ENCODE peak calls at places on chromosome 4, in four cellular contexts. O is progenitor cell of endocrine pancreas, U is WTC11, V is left lung. S is an unnamed sample.

GRCh38 chr4:147583876-147584275 is 33.3 kb upstream of the TMEM184C start:
- DNase-seq in O (no peak), U (no peak), V (no peak), S (no peak)

GRCh38 chr4:33111106-33111505 is 2390.9 kb downstream of the PCDH7 start:
- DNase-seq in O (no peak), U (no peak), V (no peak), S (no peak)

GRCh38 chr4:157221895-157222763 is 1.6 kb downstream of the GRIA2 start:
- DNase-seq in O (peak), U (peak), V (no peak), S (no peak)

GRCh38 chr4:127687580-127687979 is 42.6 kb upstream of the SLC25A31 start:
- DNase-seq in O (no peak), U (no peak), V (no peak), S (no peak)

GRCh38 chr4:38669233-38669632 is 5.2 kb downstream of the KLF3 start:
- DNase-seq in O (no peak), U (no peak), V (no peak), S (no peak)

GRCh38 chr4:171644430-171645057 is 168.7 kb upstream of the GALNTL6 start:
- DNase-seq in O (no peak), U (no peak), V (no peak), S (no peak)

GRCh38 chr4:130955520-130955919 is 1859.6 kb downstream of the C4orf33 start:
- DNase-seq in O (no peak), U (no peak), V (no peak), S (no peak)

GRCh38 chr4:1371831-1372165 is 24.8 kb downstream of the UVSSA start:
- DNase-seq in O (no peak), U (no peak), V (no peak), S (no peak)

GRCh38 chr4:152369903-152370296 is 166.0 kb downstream of the FBXW7 start:
- DNase-seq in O (no peak), U (no peak), V (no peak), S (no peak)

GRCh38 chr4:23945521-23946017 is 55.7 kb upstream of the PPARGC1A start:
- DNase-seq in O (no peak), U (no peak), V (peak), S (no peak)

GRCh38 chr4:88456757-88457306 is at the start of gene HERC5:
- DNase-seq in O (peak), U (peak), V (peak), S (peak)

GRCh38 chr4:186201535-186202230 is 10.3 kb downstream of the CYP4V2 start:
- DNase-seq in O (peak), U (peak), V (no peak), S (no peak)

GRCh38 chr4:179750374-179750773 is 2308.1 kb upstream of the AGA start:
- DNase-seq in O (no peak), U (no peak), V (no peak), S (no peak)

GRCh38 chr4:159328766-159329165 is 225.9 kb downstream of the RAPGEF2 start:
- DNase-seq in O (no peak), U (no peak), V (no peak), S (no peak)

GRCh38 chr4:102169345-102169744 is 175.9 kb downstream of the SLC39A8 start:
- DNase-seq in O (no peak), U (peak), V (no peak), S (no peak)

DNA sequence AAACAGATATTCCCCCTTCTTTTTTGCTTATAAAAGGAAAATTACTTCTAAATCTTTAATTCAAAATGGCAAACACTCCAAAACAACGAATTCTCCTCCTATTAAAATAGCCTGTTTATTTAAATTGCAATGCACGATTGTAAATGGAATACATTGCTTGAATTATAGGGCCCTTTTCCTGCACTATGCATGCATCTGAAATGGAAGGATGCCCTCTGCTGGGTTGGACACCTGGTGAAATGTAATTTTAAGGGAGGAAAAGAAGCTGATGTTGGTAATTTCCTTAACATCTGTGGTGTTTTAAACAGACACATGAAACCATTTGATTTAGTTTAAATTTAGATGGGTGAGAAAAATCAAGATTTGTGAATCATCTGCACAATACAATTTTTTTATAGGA is 72.8 kb downstream of the GRXCR1 start:
- DNase-seq in O (no peak), U (no peak), V (no peak), S (no peak)
- TF ChIP-seq CTCF in O (peak), U (no peak), V (no peak), S (no peak)

GRCh38 chr4:45939056-45939455 is 184.8 kb downstream of the GABRG1 start:
- DNase-seq in O (no peak), U (no peak), V (no peak), S (no peak)

GRCh38 chr4:45946699-45947098 is 177.2 kb downstream of the GABRG1 start:
- DNase-seq in O (no peak), U (no peak), V (no peak), S (no peak)

GRCh38 chr4:45944000-45944399 is 179.9 kb downstream of the GABRG1 start:
- DNase-seq in O (no peak), U (no peak), V (no peak), S (no peak)
- TF ChIP-seq CTCF in O (no peak), U (peak), V (no peak), S (no peak)

GRCh38 chr4:2416564-2417195 is 1.8 kb downstream of the ZFYVE28 start:
- DNase-seq in O (no peak), U (peak), V (no peak), S (no peak)

GRCh38 chr4:2417765-2418651 is at the start of gene ZFYVE28:
- DNase-seq in O (no peak), U (no peak), V (no peak), S (no peak)

GRCh38 chr4:2417196-2417764 is 1.2 kb downstream of the ZFYVE28 start:
- DNase-seq in O (no peak), U (no peak), V (no peak), S (no peak)

GRCh38 chr4:2419814-2420213 is 1.1 kb downstream of the CFAP99 start:
- DNase-seq in O (no peak), U (no peak), V (no peak), S (no peak)

GRCh38 chr4:2418652-2419571 is at the start of gene CFAP99:
- DNase-seq in O (peak), U (peak), V (peak), S (peak)
- TF ChIP-seq CTCF in O (no peak), U (no peak), V (no peak), S (no peak)

GRCh38 chr4:2442175-2442993 is 23.6 kb downstream of the CFAP99 start:
- DNase-seq in O (no peak), U (no peak), V (no peak), S (no peak)
- TF ChIP-seq CTCF in O (no peak), U (no peak), V (no peak), S (no peak)

DNA sequence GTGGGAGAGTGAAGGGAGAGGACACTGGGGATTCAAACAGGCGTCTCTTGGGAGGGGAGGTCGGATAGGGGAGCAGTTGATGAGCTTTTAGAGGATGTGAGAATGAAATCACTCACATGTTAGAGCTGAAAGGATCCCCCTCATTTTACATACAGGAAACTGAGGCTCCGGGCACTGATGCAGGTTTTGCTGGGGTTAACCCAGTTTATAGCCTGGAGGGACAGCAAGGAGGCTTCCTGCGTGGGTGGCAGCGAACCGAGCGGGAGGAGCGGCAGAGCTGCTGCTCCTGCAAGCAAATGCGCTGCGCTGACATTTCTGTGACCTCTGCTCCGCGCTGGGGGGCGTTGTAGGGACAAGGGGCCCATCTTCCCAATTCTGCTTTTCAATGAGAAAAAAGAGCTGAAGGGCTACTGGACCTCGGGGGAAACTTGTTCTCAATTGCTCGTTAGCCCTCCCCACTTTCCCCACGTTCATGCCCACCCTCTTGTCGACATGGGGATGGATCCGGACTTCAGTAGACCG is 1.1 kb upstream of the NEUROG2 start:
- DNase-seq in O (no peak), U (peak), V (no peak), S (no peak)
- TF ChIP-seq CTCF in O (no peak), U (no peak), V (no peak), S (no peak)

GRCh38 chr4:7403001-7403400 is 31.7 kb downstream of the PSAPL1 start:
- DNase-seq in O (no peak), U (no peak), V (peak), S (no peak)

GRCh38 chr4:7400671-7401298 is 33.9 kb downstream of the PSAPL1 start:
- DNase-seq in O (no peak), U (no peak), V (no peak), S (no peak)

GRCh38 chr4:7399433-7400234 is 35.1 kb downstream of the PSAPL1 start:
- DNase-seq in O (no peak), U (no peak), V (peak), S (no peak)

GRCh38 chr4:7398788-7399432 is 35.8 kb downstream of the PSAPL1 start:
- DNase-seq in O (no peak), U (no peak), V (no peak), S (no peak)

GRCh38 chr4:7402526-7402925 is 32.2 kb downstream of the PSAPL1 start:
- DNase-seq in O (no peak), U (no peak), V (peak), S (no peak)
- TF ChIP-seq CTCF in O (no peak), U (no peak), V (no peak), S (no peak)

GRCh38 chr4:104394409-104394813 is 100.3 kb downstream of the CXXC4 start:
- DNase-seq in O (no peak), U (no peak), V (no peak), S (no peak)
- TF ChIP-seq CTCF in O (no peak), U (no peak), V (no peak), S (no peak)

S was measured in mesothelial cell of epicardium.